ENCODE peak calls at places on chromosomes 13 and 19, in seven cellular contexts. U is stimulated activated CD8-positive, alpha-beta memory T cell treated with anti-CD3 and anti-CD28 coated beads, Interleukin-15, amount 100 ng/mL, for 4 hours; F is fibroblast of pulmonary artery; L is NCI-H748 treated with DMSO at 0.1 percent for 48 hours; O is AML-193; E is cardiac fibroblast; Q is stimulated activated CD4-positive, alpha-beta T cell treated with anti-CD3 and anti-CD28 coated beads, Interleukin-15, amount 100 ng/mL, for 1 hour. K is an unnamed sample.

GRCh38 chr19:30174357-30174645 is 197.9 kb upstream of the ZNF536 start:
- DNase-seq in U (no peak), E (no peak), L (no peak), F (no peak), Q (no peak), O (no peak), K (no peak)

GRCh38 chr13:110444226-110444653 is 117.3 kb downstream of the RAB20 start:
- DNase-seq in F (peak; percentile 45), E (peak; percentile 49), Q (no peak), U (no peak), L (no peak), O (no peak), K (peak; percentile 89)

GRCh38 chr19:11202488-11203193 is 5.3 kb upstream of the KANK2 start:
- DNase-seq in L (no peak), O (no peak), U (no peak), E (no peak), F (no peak), Q (no peak), K (no peak)

GRCh38 chr13:74555291-74556001 is 421.2 kb upstream of the KLF12 start:
- DNase-seq in Q (no peak), L (no peak), F (no peak), O (peak; percentile 34), U (no peak), E (no peak), K (no peak)

GRCh38 chr13:26425439-26426358 is 131.8 kb upstream of the WASF3 start:
- DNase-seq in O (no peak), E (no peak), U (no peak), Q (no peak), F (peak; percentile 3), L (peak; percentile 28), K (peak; percentile 62)

GRCh38 chr13:98453254-98453843 is 123.6 kb downstream of the STK24 start:
- DNase-seq in L (no peak), Q (no peak), O (no peak), U (no peak), E (no peak), F (no peak), K (no peak)

GRCh38 chr19:48634424-48635262 is 2.5 kb downstream of the DBP start:
- DNase-seq in U (peak; percentile 85), L (peak; percentile 90), O (peak; percentile 91), E (peak; percentile 98), F (peak; percentile 97), Q (peak; percentile 91), K (peak; percentile 98)

GRCh38 chr13:22053053-22053452 is 382.2 kb downstream of the FGF9 start:
- DNase-seq in E (no peak), U (no peak), L (no peak), F (no peak), O (no peak), Q (no peak), K (no peak)

GRCh38 chr13:46142692-46143238 is 37.9 kb upstream of the CPB2 start:
- DNase-seq in E (no peak), U (no peak), L (peak; percentile 84), Q (no peak), F (no peak), O (no peak), K (no peak)

GRCh38 chr19:903266-903797 is 9.7 kb downstream of the R3HDM4 start:
- DNase-seq in F (no peak), L (no peak), O (no peak), U (no peak), E (no peak), Q (no peak), K (no peak)

GRCh38 chr19:4638330-4638729 is 986 bp upstream of the TNFAIP8L1 start:
- DNase-seq in F (no peak), E (peak; percentile 33), L (no peak), U (no peak), Q (no peak), O (no peak), K (no peak)

GRCh38 chr13:35190241-35190640 is 248.2 kb downstream of the NBEA start:
- DNase-seq in U (no peak), E (peak; percentile 1), F (no peak), O (no peak), L (no peak), Q (no peak), K (peak; percentile 22)

K was measured in choroid plexus epithelial cell.